ENCODE peak calls at places on chromosomes 6 and 20, in six cellular contexts. P is activated CD8-positive, alpha-beta memory T cell treated with anti-CD3 and anti-CD28 coated beads for 24 hours; H is occipital lobe; F is hippocampal formation; U is CD8-positive, alpha-beta memory T cell; Q is CD4-positive, alpha-beta T cell. Z is an unnamed sample.

GRCh38 chr6:151440930-151441329 is 11.0 kb downstream of the RMND1 start:
- DNase-seq in Q (no peak), F (no peak), H (no peak), P (no peak), U (no peak), Z (no peak)

GRCh38 chr6:118468682-118469465 is 79.2 kb upstream of the PLN start:
- DNase-seq in F (no peak), H (no peak), U (no peak), Q (no peak), P (no peak), Z (no peak)

GRCh38 chr6:33843696-33844121 is 39.9 kb upstream of the MLN start:
- DNase-seq in Q (no peak), F (no peak), U (no peak), H (no peak), P (no peak), Z (no peak)

GRCh38 chr6:137660296-137660731 is 166.1 kb upstream of the OLIG3 start:
- DNase-seq in Q (no peak), H (no peak), U (no peak), F (no peak), P (no peak), Z (no peak)

GRCh38 chr6:131652472-131652871 is 15.4 kb downstream of the ENPP3 start:
- DNase-seq in H (no peak), Q (no peak), P (no peak), F (no peak), U (no peak), Z (no peak)

GRCh38 chr20:45308078-45308778 is at the start of gene MATN4:
- DNase-seq in H (no peak), U (no peak), F (no peak), P (no peak), Q (no peak), Z (no peak)

GRCh38 chr20:8255945-8256632 is 124.0 kb downstream of the PLCB1 start:
- DNase-seq in H (no peak), P (no peak), F (no peak), Q (no peak), U (no peak), Z (no peak)

GRCh38 chr20:10636326-10636818 is 37.4 kb downstream of the JAG1 start:
- DNase-seq in U (no peak), H (no peak), P (no peak), F (no peak), Q (no peak), Z (no peak)

GRCh38 chr6:108982154-108983113 is 112.2 kb downstream of the SESN1 start:
- DNase-seq in P (no peak), Q (no peak), F (no peak), H (no peak), U (no peak), Z (no peak)

GRCh38 chr20:22920898-22921297 is 114.2 kb upstream of the SSTR4 start:
- DNase-seq in H (no peak), U (no peak), Q (no peak), P (no peak), F (no peak), Z (no peak)

GRCh38 chr6:21337263-21337662 is 256.3 kb upstream of the SOX4 start:
- DNase-seq in F (no peak), P (no peak), U (no peak), H (no peak), Q (no peak), Z (no peak)

GRCh38 chr20:41738584-41739193 is 120.5 kb upstream of the CHD6 start:
- DNase-seq in P (no peak), F (peak), H (peak), Q (no peak), U (no peak), Z (no peak)

GRCh38 chr6:52389626-52390360 is 27.8 kb downstream of the PAQR8 start:
- DNase-seq in U (peak), Q (peak), H (no peak), F (no peak), P (peak), Z (no peak)

GRCh38 chr20:33298391-33298790 is 15.4 kb downstream of the BPIFB1 start:
- DNase-seq in F (no peak), P (no peak), H (no peak), U (no peak), Q (no peak), Z (no peak)

GRCh38 chr6:38909020-38909730 is 139.4 kb upstream of the GLP1R start:
- DNase-seq in H (no peak), U (no peak), F (no peak), Q (no peak), P (no peak), Z (no peak)

GRCh38 chr6:166381381-166381732 is 1.4 kb downstream of the MPC1 start:
- DNase-seq in H (no peak), Q (no peak), F (no peak), P (no peak), U (no peak), Z (no peak)

GRCh38 chr6:118382126-118382525 is 166.0 kb upstream of the PLN start:
- DNase-seq in P (no peak), U (no peak), H (no peak), Q (no peak), F (no peak), Z (no peak)

GRCh38 chr6:16140607-16141006 is 11.7 kb downstream of the MYLIP start:
- DNase-seq in H (no peak), F (no peak), P (no peak), U (no peak), Q (no peak), Z (no peak)

GRCh38 chr6:46491201-46491788 is at the start of gene RCAN2:
- DNase-seq in Q (no peak), P (no peak), U (peak), H (peak), F (peak), Z (peak)

GRCh38 chr20:38032585-38033329 is 499 bp downstream of the TTI1 start:
- DNase-seq in H (no peak), P (no peak), F (no peak), Q (no peak), U (peak), Z (no peak)

GRCh38 chr20:64073476-64074183 is 5.7 kb downstream of the RGS19 start:
- DNase-seq in U (no peak), F (no peak), P (no peak), H (no peak), Q (no peak), Z (no peak)